ENCODE peak calls at places on chromosome 22, in four cellular contexts. S is body of pancreas, T is iPS-NIHi11, N is neural progenitor cell. Q is an unnamed sample.

GRCh38 chr22:46737976-46738641 is at the start of gene CERK:
- DNase-seq in S (peak; percentile 78), T (peak; percentile 90), N (peak; percentile 79), Q (peak; percentile 65)

GRCh38 chr22:50305658-50306566 is 1.5 kb downstream of the PLXNB2 start:
- DNase-seq in N (peak; percentile 52), S (peak; percentile 79), T (peak; percentile 68), Q (peak; percentile 93)

GRCh38 chr22:47205081-47205491 is 442.6 kb downstream of the TBC1D22A start:
- DNase-seq in T (no peak), N (no peak), S (peak; percentile 6), Q (no peak)

GRCh38 chr22:32926600-32926999 is 125.1 kb downstream of the TIMP3 start:
- DNase-seq in N (peak; percentile 50), S (no peak), T (peak; percentile 38), Q (no peak)

GRCh38 chr22:42788466-42788865 is 67.8 kb upstream of the A4GALT start:
- DNase-seq in T (no peak), N (no peak), S (no peak), Q (no peak)

GRCh38 chr22:24433001-24433867 is 5.8 kb downstream of the ADORA2A start:
- DNase-seq in S (no peak), T (no peak), N (no peak), Q (no peak)

GRCh38 chr22:19986011-19986409 is 30.6 kb downstream of the ARVCF start:
- DNase-seq in T (no peak), N (no peak), S (no peak), Q (no peak)

GRCh38 chr22:36409911-36410756 is 22.4 kb upstream of the MYH9 start:
- DNase-seq in S (peak; percentile 98), T (peak; percentile 97), N (peak; percentile 100), Q (no peak)

GRCh38 chr22:24157783-24158170 is 23.5 kb upstream of the SUSD2 start:
- DNase-seq in S (no peak), N (no peak), T (no peak), Q (no peak)

GRCh38 chr22:40276877-40277823 is 69.2 kb upstream of the ADSL start:
- DNase-seq in N (no peak), S (no peak), T (no peak), Q (peak; percentile 11)

GRCh38 chr22:29269731-29270474 is 1.8 kb downstream of the EWSR1 start:
- DNase-seq in S (no peak), N (peak; percentile 24), T (no peak), Q (no peak)

GRCh38 chr22:32707971-32708370 is 93.5 kb upstream of the TIMP3 start:
- DNase-seq in N (no peak), T (no peak), S (no peak), Q (no peak)

GRCh38 chr22:17580461-17581031 is 17.2 kb downstream of the SLC25A18 start:
- DNase-seq in T (peak; percentile 74), N (peak; percentile 31), S (no peak), Q (peak; percentile 76)

GRCh38 chr22:31262369-31263133 is 29.7 kb downstream of the PIK3IP1 start:
- DNase-seq in N (no peak), S (no peak), T (no peak), Q (no peak)

GRCh38 chr22:30705710-30706651 is 11.3 kb downstream of the OSBP2 start:
- DNase-seq in N (peak; percentile 25), S (no peak), T (peak; percentile 34), Q (peak; percentile 71)

GRCh38 chr22:45534339-45535192 is 31.9 kb downstream of the FBLN1 start:
- DNase-seq in S (no peak), N (no peak), T (no peak), Q (no peak)

GRCh38 chr22:43042101-43042780 is 27.3 kb upstream of the PACSIN2 start:
- DNase-seq in T (no peak), N (peak; percentile 17), S (peak; percentile 19), Q (peak; percentile 77)

GRCh38 chr22:41508770-41509170 is 35.5 kb downstream of the POLR3H start:
- DNase-seq in N (no peak), S (no peak), T (no peak), Q (no peak)

GRCh38 chr22:40247976-40248375 is 70.3 kb downstream of the TNRC6B start:
- DNase-seq in T (no peak), S (no peak), N (no peak), Q (no peak)

GRCh38 chr22:49637255-49637760 is 190.4 kb downstream of the BRD1 start:
- DNase-seq in T (no peak), N (no peak), S (no peak), Q (no peak)

GRCh38 chr22:42340695-42341383 is 70.4 kb upstream of the TCF20 start:
- DNase-seq in S (no peak), T (peak; percentile 58), N (peak; percentile 85), Q (no peak)

GRCh38 chr22:47835726-47836125 is 1073.3 kb downstream of the TBC1D22A start:
- DNase-seq in S (no peak), T (no peak), N (no peak), Q (peak; percentile 91)

Q was measured in Daoy.